ENCODE peak calls at places on chromosomes 3 and 15, in five cellular contexts. X is nephron progenitor cell, M is neural progenitor cell, I is fibroblast of mammary gland, F is GM13976. E is an unnamed sample.

GRCh38 chr3:13823186-13823585 is 56.7 kb downstream of the WNT7A start:
- DNase-seq in M (no peak), I (no peak), X (no peak), F (no peak), E (no peak)

GRCh38 chr3:64977308-64978100 is 289.7 kb upstream of the ADAMTS9 start:
- DNase-seq in F (no peak), X (no peak), I (peak; percentile 60), M (no peak), E (no peak)

GRCh38 chr3:72439321-72440183 is 408.7 kb downstream of the SHQ1 start:
- DNase-seq in M (no peak), I (no peak), F (no peak), X (no peak), E (no peak)

GRCh38 chr3:11917051-11917450 is 70.4 kb upstream of the TAMM41 start:
- DNase-seq in M (no peak), I (no peak), F (no peak), X (no peak), E (no peak)

GRCh38 chr15:74978503-74978902 is 16.9 kb upstream of the SCAMP5 start:
- DNase-seq in M (no peak), F (no peak), I (peak; percentile 36), X (no peak), E (no peak)

GRCh38 chr15:66095871-66096710 is 157.5 kb downstream of the MEGF11 start:
- DNase-seq in F (no peak), M (no peak), I (no peak), X (peak; percentile 29), E (no peak)

GRCh38 chr3:53161345-53161819 is 373 bp downstream of the PRKCD start:
- DNase-seq in M (peak; percentile 46), F (no peak), X (no peak), I (no peak), E (no peak)

GRCh38 chr3:46119709-46120498 is 88.2 kb downstream of the CCR1 start:
- DNase-seq in X (no peak), I (no peak), F (no peak), M (no peak), E (no peak)

GRCh38 chr15:91061997-91062396 is 38.1 kb upstream of the SV2B start:
- DNase-seq in F (no peak), M (peak; percentile 54), I (no peak), X (no peak), E (no peak)

GRCh38 chr3:71211083-71211482 is 372.4 kb downstream of the FOXP1 start:
- DNase-seq in F (no peak), I (peak; percentile 22), X (no peak), M (no peak), E (no peak)

GRCh38 chr3:184154909-184155643 is at the start of gene DVL3:
- DNase-seq in F (peak; percentile 94), X (peak; percentile 77), I (peak; percentile 55), M (peak; percentile 88), E (peak; percentile 33)

GRCh38 chr3:189710620-189711388 is 79.6 kb downstream of the TP63 start:
- DNase-seq in M (no peak), X (peak; percentile 6), I (peak; percentile 98), F (peak; percentile 19), E (peak; percentile 79)

GRCh38 chr3:100413619-100414018 is 12.3 kb downstream of the LNP1 start:
- DNase-seq in F (no peak), M (no peak), X (no peak), I (no peak), E (no peak)

GRCh38 chr3:55218577-55218976 is 268.5 kb downstream of the WNT5A start:
- DNase-seq in M (no peak), I (no peak), F (no peak), X (no peak), E (no peak)

GRCh38 chr15:81118361-81118760 is 15.7 kb upstream of the CFAP161 start:
- DNase-seq in I (no peak), M (peak; percentile 13), F (no peak), X (no peak), E (no peak)

GRCh38 chr3:108008931-108009635 is 81.7 kb downstream of the CD47 start:
- DNase-seq in I (peak; percentile 55), M (no peak), F (peak; percentile 30), X (no peak), E (peak; percentile 20)

GRCh38 chr3:185084883-185085282 is 68.0 kb downstream of the C3orf70 start:
- DNase-seq in I (peak; percentile 12), X (no peak), M (no peak), F (no peak), E (peak; percentile 96)

GRCh38 chr3:172315401-172316091 is 132.7 kb downstream of the GHSR start:
- DNase-seq in X (no peak), M (no peak), F (peak; percentile 24), I (peak; percentile 85), E (peak; percentile 68)

GRCh38 chr15:74251187-74251811 is 15.2 kb downstream of the CCDC33 start:
- DNase-seq in M (no peak), I (no peak), X (no peak), F (no peak), E (no peak)

GRCh38 chr15:61639491-61639890 is 410.4 kb upstream of the RORA start:
- DNase-seq in M (no peak), I (no peak), X (no peak), F (no peak), E (no peak)

GRCh38 chr15:62719316-62719715 is 323.2 kb upstream of the TPM1 start:
- DNase-seq in X (no peak), F (no peak), I (no peak), M (no peak), E (peak; percentile 44)

GRCh38 chr3:179076243-179077027 is 4.8 kb upstream of the ZMAT3 start:
- DNase-seq in F (no peak), X (no peak), I (no peak), M (no peak), E (no peak)

GRCh38 chr15:73700041-73700842 is 16.1 kb downstream of the CD276 start:
- DNase-seq in M (peak; percentile 89), I (peak; percentile 77), F (peak; percentile 83), X (peak; percentile 78), E (peak; percentile 63)

GRCh38 chr3:148146947-148147346 is 550.8 kb upstream of the AGTR1 start:
- DNase-seq in M (no peak), F (no peak), X (no peak), I (peak; percentile 71), E (no peak)

GRCh38 chr15:39365161-39365560 is 215.7 kb upstream of the THBS1 start:
- DNase-seq in X (no peak), I (peak; percentile 53), F (no peak), M (no peak), E (peak; percentile 38)

GRCh38 chr3:61979645-61980430 is 393.5 kb downstream of the FEZF2 start:
- DNase-seq in X (no peak), I (peak; percentile 22), M (no peak), F (no peak), E (peak; percentile 24)

GRCh38 chr3:79329154-79329553 is 438.6 kb downstream of the ROBO1 start:
- DNase-seq in I (peak; percentile 63), F (no peak), X (no peak), M (no peak), E (no peak)

GRCh38 chr3:98600412-98601095 is 7.1 kb upstream of the CPOX start:
- DNase-seq in I (no peak), X (no peak), F (no peak), M (no peak), E (no peak)

GRCh38 chr15:86080302-86080701 is 631 bp downstream of the AGBL1 start:
- DNase-seq in X (no peak), I (no peak), M (no peak), F (no peak), E (no peak)

GRCh38 chr15:86077070-86077469 is 2.6 kb upstream of the AGBL1 start:
- DNase-seq in F (no peak), I (no peak), X (no peak), M (no peak), E (no peak)

GRCh38 chr15:86076468-86076867 is 3.2 kb upstream of the AGBL1 start:
- DNase-seq in F (no peak), M (peak; percentile 78), I (no peak), X (no peak), E (no peak)

GRCh38 chr15:86082619-86083377 is 3.1 kb downstream of the AGBL1 start:
- DNase-seq in M (no peak), F (no peak), X (no peak), I (no peak), E (no peak)

DNA sequence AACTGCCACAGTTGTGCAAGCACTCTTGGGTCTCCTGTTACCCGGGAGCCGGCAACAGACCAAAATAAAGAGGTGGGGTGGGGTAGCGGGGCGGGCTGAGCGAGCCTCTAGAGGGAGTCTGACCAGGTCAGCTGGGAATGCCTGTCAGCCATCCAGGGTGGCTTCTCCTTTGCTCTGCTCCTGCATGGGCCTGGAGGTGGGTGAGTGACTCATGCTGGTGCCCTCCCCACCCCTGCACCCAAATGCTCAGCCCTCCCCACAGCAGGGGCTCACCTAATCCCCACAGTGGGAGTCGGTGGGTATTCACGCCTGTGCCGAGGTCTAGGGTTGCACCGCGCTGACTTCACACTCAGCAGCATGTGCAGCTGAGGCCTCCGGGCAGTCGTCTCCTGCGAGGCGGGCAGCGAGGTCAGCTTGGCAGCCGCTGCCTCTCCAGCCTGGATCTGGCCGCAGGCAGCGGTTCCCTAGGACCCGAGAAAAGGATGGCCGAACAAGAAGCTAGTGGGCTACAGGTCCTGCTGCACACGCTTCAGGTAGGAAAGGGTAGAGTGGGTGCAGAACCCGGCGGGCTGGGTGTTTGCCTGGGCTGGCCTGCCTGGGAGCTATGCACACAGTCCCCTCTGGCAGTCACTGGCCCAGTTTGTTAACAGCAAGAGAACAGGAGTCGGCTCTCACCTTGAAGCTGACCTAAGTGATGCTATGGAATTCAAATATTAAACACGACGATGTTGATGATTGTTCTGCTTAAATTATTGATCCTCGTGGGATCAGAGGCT is at the start of gene AGBL1:
- DNase-seq in X (peak; percentile 22), F (no peak), I (no peak), M (peak; percentile 58), E (no peak)
- TF ChIP-seq CTCF in X (no peak), F (no peak), I (no peak), M (peak; percentile 25), E (no peak)

GRCh38 chr3:58288011-58288728 is 17.9 kb upstream of the RPP14 start:
- DNase-seq in X (no peak), I (no peak), M (no peak), F (no peak), E (no peak)
- TF ChIP-seq CTCF in X (no peak), I (no peak), M (no peak), F (no peak), E (peak; percentile 43)

GRCh38 chr3:36900474-36901443 is 44.1 kb downstream of the TRANK1 start:
- DNase-seq in F (no peak), M (no peak), X (no peak), I (no peak), E (no peak)
- TF ChIP-seq CTCF in F (no peak), M (no peak), X (no peak), I (no peak), E (no peak)

GRCh38 chr3:122857019-122857418 is 62.1 kb downstream of the SLC49A4 start:
- DNase-seq in I (peak; percentile 74), X (no peak), M (no peak), F (peak; percentile 32), E (no peak)

GRCh38 chr3:122859021-122859805 is 64.3 kb downstream of the SLC49A4 start:
- DNase-seq in M (no peak), F (no peak), I (no peak), X (no peak), E (no peak)

GRCh38 chr3:122858373-122858772 is 63.5 kb downstream of the SLC49A4 start:
- DNase-seq in I (peak; percentile 52), X (no peak), F (no peak), M (no peak), E (peak; percentile 30)
- TF ChIP-seq CTCF in I (peak; percentile 46), X (peak; percentile 10), F (no peak), M (peak; percentile 48), E (peak; percentile 70)

GRCh38 chr3:41448396-41448795 is 249.1 kb downstream of the CTNNB1 start:
- DNase-seq in I (no peak), F (no peak), M (no peak), X (no peak), E (no peak)
- TF ChIP-seq CTCF in I (no peak), F (no peak), M (no peak), X (no peak), E (no peak)

GRCh38 chr3:134766290-134766689 is 28.8 kb upstream of the EPHB1 start:
- DNase-seq in X (no peak), I (no peak), F (no peak), M (no peak), E (no peak)
- TF ChIP-seq CTCF in X (no peak), I (no peak), F (no peak), M (no peak), E (no peak)